ENCODE peak calls at places on chromosomes 12 and 14, in seven cellular contexts. B is H54, H is uterus, D is sigmoid colon, U is Peyer's patch, Y is gastrocnemius medialis, I is adrenal gland. W is an unnamed sample.

GRCh38 chr14:21419528-21419927 is 35.7 kb upstream of the SUPT16H start:
- DNase-seq in Y (no peak), I (no peak), B (no peak), D (no peak), H (no peak), U (no peak), W (no peak)

GRCh38 chr14:91509083-91509877 is 830 bp downstream of the PPP4R3A start:
- DNase-seq in B (no peak), I (peak), H (no peak), U (no peak), Y (peak), D (peak), W (peak)

GRCh38 chr12:112638420-112638819 is 153.1 kb upstream of the RPH3A start:
- DNase-seq in Y (no peak), I (no peak), U (no peak), B (no peak), H (no peak), D (no peak), W (no peak)

GRCh38 chr12:92987362-92987761 is 58.3 kb upstream of the EEA1 start:
- DNase-seq in D (no peak), H (peak), I (peak), U (no peak), Y (peak), B (no peak), W (no peak)

GRCh38 chr12:3014641-3015040 is 55.4 kb downstream of the TEAD4 start:
- DNase-seq in U (no peak), I (no peak), D (no peak), Y (no peak), H (no peak), B (no peak), W (no peak)

GRCh38 chr12:4112290-4112689 is 161.3 kb upstream of the CCND2 start:
- DNase-seq in I (no peak), Y (no peak), B (no peak), D (no peak), H (no peak), U (no peak), W (no peak)

GRCh38 chr12:42741771-42742510 is 152.4 kb upstream of the PRICKLE1 start:
- DNase-seq in H (no peak), I (no peak), Y (no peak), U (no peak), D (no peak), B (peak), W (no peak)

GRCh38 chr12:32024884-32025599 is 65.8 kb downstream of the RESF1 start:
- DNase-seq in Y (no peak), U (no peak), I (no peak), H (no peak), D (no peak), B (no peak), W (no peak)

GRCh38 chr12:49633703-49634311 is 10.4 kb downstream of the PRPF40B start:
- DNase-seq in D (no peak), B (no peak), H (no peak), U (no peak), Y (no peak), I (no peak), W (no peak)

GRCh38 chr14:34299360-34299759 is 162.7 kb downstream of the SPTSSA start:
- DNase-seq in B (no peak), U (no peak), D (no peak), Y (no peak), I (no peak), H (no peak), W (no peak)

GRCh38 chr12:71291746-71292145 is 133.9 kb upstream of the TSPAN8 start:
- DNase-seq in D (no peak), Y (no peak), B (no peak), U (no peak), I (no peak), H (no peak), W (no peak)

GRCh38 chr12:28698541-28698940 is 450.5 kb upstream of the FAR2 start:
- DNase-seq in Y (no peak), B (no peak), H (no peak), U (no peak), I (peak), D (no peak), W (no peak)

GRCh38 chr12:100414756-100415155 is 57.9 kb downstream of the SLC17A8 start:
- DNase-seq in U (no peak), I (no peak), D (no peak), H (no peak), B (no peak), Y (no peak), W (no peak)

GRCh38 chr12:64352181-64352580 is 38.4 kb downstream of the C12orf56 start:
- DNase-seq in Y (no peak), U (no peak), I (no peak), D (no peak), H (no peak), B (no peak), W (no peak)

GRCh38 chr12:64884728-64885127 is 60.3 kb downstream of the TBC1D30 start:
- DNase-seq in H (no peak), B (no peak), Y (no peak), I (no peak), D (no peak), U (no peak), W (no peak)

GRCh38 chr12:116508145-116509121 is 50.7 kb upstream of the MAP1LC3B2 start:
- DNase-seq in D (peak), I (no peak), H (peak), B (no peak), Y (no peak), U (peak), W (no peak)

GRCh38 chr12:103929051-103929908 is 930 bp upstream of the HSP90B1 start:
- DNase-seq in D (peak), Y (peak), B (peak), H (peak), U (peak), I (peak), W (peak)
- TF ChIP-seq POLR2A in D (peak), Y (peak), B (peak), H (peak), U (peak), I (peak), W (peak)

GRCh38 chr14:102046337-102047278 is 40.2 kb downstream of the HSP90AA1 start:
- DNase-seq in I (peak), D (peak), Y (peak), U (peak), B (no peak), H (peak), W (no peak)

GRCh38 chr14:102050625-102051024 is 36.2 kb downstream of the HSP90AA1 start:
- DNase-seq in B (no peak), U (no peak), I (peak), H (no peak), Y (peak), D (no peak), W (no peak)

GRCh38 chr14:102047808-102048540 is 38.9 kb downstream of the HSP90AA1 start:
- DNase-seq in D (no peak), Y (no peak), H (no peak), B (no peak), U (no peak), I (no peak), W (no peak)

GRCh38 chr14:102050026-102050405 is 36.8 kb downstream of the HSP90AA1 start:
- DNase-seq in D (no peak), I (no peak), Y (no peak), U (no peak), H (no peak), B (no peak), W (no peak)

GRCh38 chr14:102049258-102050025 is 37.4 kb downstream of the HSP90AA1 start:
- DNase-seq in D (no peak), Y (no peak), B (no peak), U (no peak), H (no peak), I (no peak), W (no peak)
- TF ChIP-seq POLR2A in D (no peak), Y (no peak), B (no peak), U (no peak), H (no peak), I (no peak), W (no peak)

DNA sequence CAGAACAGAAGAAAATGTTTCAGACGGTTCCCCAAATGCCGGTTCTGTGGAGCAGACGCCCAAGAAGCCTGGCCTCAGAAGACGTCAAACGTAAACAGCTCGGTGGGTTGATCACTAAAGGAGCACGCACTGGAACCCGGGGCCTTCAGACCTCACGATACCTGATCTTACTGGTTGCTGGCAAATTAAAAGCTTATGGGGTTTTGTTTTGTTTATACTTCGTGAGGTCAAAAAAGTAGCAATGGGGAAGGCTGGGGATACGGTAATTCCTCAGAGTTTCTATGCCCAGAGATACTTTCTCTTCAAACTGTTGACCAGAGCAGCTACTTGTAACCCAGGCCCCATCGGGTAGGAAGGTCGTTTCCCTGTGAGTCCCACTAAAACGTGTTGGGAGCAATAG is 1.7 kb downstream of the CDKN1B start:
- DNase-seq in D (no peak), Y (no peak), B (no peak), H (no peak), U (no peak), I (no peak), W (no peak)
- TF ChIP-seq POLR2A in D (no peak), Y (no peak), B (no peak), H (no peak), U (no peak), I (no peak), W (no peak)

GRCh38 chr14:68760771-68761170 is 32.1 kb downstream of the ZFP36L1 start:
- DNase-seq in U (no peak), H (no peak), B (no peak), Y (no peak), I (no peak), D (no peak), W (no peak)

GRCh38 chr14:68759912-68760311 is 33.0 kb downstream of the ZFP36L1 start:
- DNase-seq in Y (no peak), U (no peak), D (no peak), I (no peak), B (no peak), H (no peak), W (no peak)

GRCh38 chr14:68761391-68761790 is 31.5 kb downstream of the ZFP36L1 start:
- DNase-seq in D (no peak), I (no peak), U (no peak), H (no peak), Y (no peak), B (no peak), W (no peak)

GRCh38 chr14:68766299-68767247 is 26.3 kb downstream of the ZFP36L1 start:
- DNase-seq in H (no peak), D (peak), U (no peak), I (no peak), Y (no peak), B (no peak), W (no peak)

GRCh38 chr14:68762944-68763831 is 29.7 kb downstream of the ZFP36L1 start:
- DNase-seq in H (peak), D (peak), I (peak), Y (no peak), B (no peak), U (no peak), W (no peak)
- TF ChIP-seq POLR2A in H (peak), D (no peak), I (no peak), Y (no peak), B (no peak), U (no peak), W (no peak)

DNA sequence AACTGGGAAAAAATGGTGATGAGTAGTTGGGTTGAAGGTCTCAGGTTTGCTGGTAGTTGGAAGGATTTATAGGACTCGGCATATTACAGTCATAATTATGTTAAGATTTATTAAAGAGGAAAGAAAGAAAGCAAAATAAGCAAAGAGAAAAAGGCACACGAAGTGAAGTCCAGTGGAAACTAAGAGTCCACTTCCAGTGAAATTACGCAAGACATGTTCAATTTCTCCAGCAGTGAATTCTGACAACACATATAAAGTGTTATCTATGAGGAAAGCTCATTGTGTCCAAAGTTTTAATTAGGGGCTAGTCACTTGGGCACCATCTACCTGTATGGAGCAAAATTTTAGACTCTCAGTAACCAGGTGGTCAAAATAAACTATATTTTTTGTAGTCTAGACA is 143.3 kb downstream of the CEP128 start:
- DNase-seq in B (no peak), D (no peak), H (no peak), I (no peak), U (no peak), Y (no peak), W (no peak)
- TF ChIP-seq POLR2A in B (no peak), D (no peak), H (no peak), I (no peak), U (no peak), Y (no peak), W (no peak)